ENCODE peak calls at places on chromosomes 2 and 18, in eight cellular contexts. One of them, this sample, is unnamed.
A peak's percentile ranks its signal among the peaks of the same experiment; 100 is the strongest.

GRCh38 chr2:237556773-237557632 is 9.4 kb upstream of the PRLH start:
- DNase-seq in gastrocnemius medialis: no peak
- DNase-seq in colonic mucosa: no peak
- DNase-seq in IMR-90: peak; percentile 12
- DNase-seq in HCT116: no peak
- DNase-seq in body of pancreas: no peak
- DNase-seq in SK-N-SH: no peak
- DNase-seq in GM23338: no peak
- DNase-seq in this sample: no peak

GRCh38 chr2:33477473-33478468 is 1.3 kb downstream of the RASGRP3 start:
- DNase-seq in gastrocnemius medialis: peak; percentile 53
- DNase-seq in colonic mucosa: peak; percentile 26
- DNase-seq in IMR-90: no peak
- DNase-seq in HCT116: no peak
- DNase-seq in body of pancreas: peak; percentile 43
- DNase-seq in SK-N-SH: no peak
- DNase-seq in GM23338: no peak
- DNase-seq in this sample: peak; percentile 23

GRCh38 chr2:215384710-215385109 is 51.2 kb downstream of the FN1 start:
- DNase-seq in gastrocnemius medialis: no peak
- DNase-seq in colonic mucosa: no peak
- DNase-seq in IMR-90: no peak
- DNase-seq in HCT116: no peak
- DNase-seq in body of pancreas: no peak
- DNase-seq in SK-N-SH: no peak
- DNase-seq in GM23338: no peak
- DNase-seq in this sample: no peak

GRCh38 chr2:231717281-231718180 is 9.2 kb downstream of the PTMA start:
- DNase-seq in gastrocnemius medialis: no peak
- DNase-seq in colonic mucosa: no peak
- DNase-seq in IMR-90: peak; percentile 76
- DNase-seq in HCT116: peak; percentile 64
- DNase-seq in body of pancreas: no peak
- DNase-seq in SK-N-SH: peak; percentile 58
- DNase-seq in GM23338: peak; percentile 75
- DNase-seq in this sample: no peak

GRCh38 chr2:235766206-235766794 is 272.5 kb downstream of the AGAP1 start:
- DNase-seq in gastrocnemius medialis: peak; percentile 33
- DNase-seq in colonic mucosa: peak; percentile 85
- DNase-seq in IMR-90: peak; percentile 74
- DNase-seq in HCT116: peak; percentile 62
- DNase-seq in body of pancreas: peak; percentile 76
- DNase-seq in SK-N-SH: peak; percentile 81
- DNase-seq in GM23338: peak; percentile 88
- DNase-seq in this sample: peak; percentile 79

GRCh38 chr2:175585531-175585930 is 404.0 kb upstream of the ATP5MC3 start:
- DNase-seq in gastrocnemius medialis: no peak
- DNase-seq in colonic mucosa: no peak
- DNase-seq in IMR-90: no peak
- DNase-seq in HCT116: no peak
- DNase-seq in body of pancreas: no peak
- DNase-seq in SK-N-SH: no peak
- DNase-seq in GM23338: no peak
- DNase-seq in this sample: no peak

GRCh38 chr2:59684101-59684770 is 869.2 kb downstream of the BCL11A start:
- DNase-seq in gastrocnemius medialis: no peak
- DNase-seq in colonic mucosa: no peak
- DNase-seq in IMR-90: no peak
- DNase-seq in HCT116: no peak
- DNase-seq in body of pancreas: no peak
- DNase-seq in SK-N-SH: no peak
- DNase-seq in GM23338: no peak
- DNase-seq in this sample: no peak

GRCh38 chr2:176647325-176648155 is 378.3 kb downstream of the MTX2 start:
- DNase-seq in gastrocnemius medialis: no peak
- DNase-seq in colonic mucosa: no peak
- DNase-seq in IMR-90: no peak
- DNase-seq in HCT116: no peak
- DNase-seq in body of pancreas: no peak
- DNase-seq in SK-N-SH: no peak
- DNase-seq in GM23338: no peak
- DNase-seq in this sample: no peak

GRCh38 chr2:118387509-118387908 is 299.2 kb downstream of the INSIG2 start:
- DNase-seq in gastrocnemius medialis: no peak
- DNase-seq in colonic mucosa: no peak
- DNase-seq in IMR-90: peak; percentile 78
- DNase-seq in HCT116: no peak
- DNase-seq in body of pancreas: no peak
- DNase-seq in SK-N-SH: no peak
- DNase-seq in GM23338: no peak
- DNase-seq in this sample: no peak

GRCh38 chr2:50769416-50769815 is 262.5 kb downstream of the NRXN1 start:
- DNase-seq in gastrocnemius medialis: no peak
- DNase-seq in colonic mucosa: no peak
- DNase-seq in IMR-90: no peak
- DNase-seq in HCT116: no peak
- DNase-seq in body of pancreas: peak; percentile 13
- DNase-seq in SK-N-SH: no peak
- DNase-seq in GM23338: peak; percentile 51
- DNase-seq in this sample: peak; percentile 75

GRCh38 chr18:22044474-22045220 is 124.7 kb upstream of the GATA6 start:
- DNase-seq in gastrocnemius medialis: no peak
- DNase-seq in colonic mucosa: peak; percentile 84
- DNase-seq in IMR-90: no peak
- DNase-seq in HCT116: no peak
- DNase-seq in body of pancreas: peak; percentile 93
- DNase-seq in SK-N-SH: no peak
- DNase-seq in GM23338: no peak
- DNase-seq in this sample: peak; percentile 93

GRCh38 chr2:151808258-151809072 is 19.8 kb downstream of the ARL5A start:
- DNase-seq in gastrocnemius medialis: no peak
- DNase-seq in colonic mucosa: no peak
- DNase-seq in IMR-90: peak; percentile 43
- DNase-seq in HCT116: no peak
- DNase-seq in body of pancreas: no peak
- DNase-seq in SK-N-SH: peak; percentile 35
- DNase-seq in GM23338: peak; percentile 29
- DNase-seq in this sample: peak; percentile 39

GRCh38 chr2:108932736-108933135 is 56.3 kb downstream of the EDAR start:
- DNase-seq in gastrocnemius medialis: no peak
- DNase-seq in colonic mucosa: no peak
- DNase-seq in IMR-90: no peak
- DNase-seq in HCT116: no peak
- DNase-seq in body of pancreas: no peak
- DNase-seq in SK-N-SH: no peak
- DNase-seq in GM23338: no peak
- DNase-seq in this sample: no peak

GRCh38 chr18:59141294-59142068 is 1.8 kb downstream of the SEC11C start:
- DNase-seq in gastrocnemius medialis: no peak
- DNase-seq in colonic mucosa: no peak
- DNase-seq in IMR-90: no peak
- DNase-seq in HCT116: no peak
- DNase-seq in body of pancreas: no peak
- DNase-seq in SK-N-SH: no peak
- DNase-seq in GM23338: no peak
- DNase-seq in this sample: peak; percentile 8

GRCh38 chr2:61042807-61043206 is 22.9 kb upstream of the SANBR start:
- DNase-seq in gastrocnemius medialis: no peak
- DNase-seq in colonic mucosa: no peak
- DNase-seq in IMR-90: no peak
- DNase-seq in HCT116: no peak
- DNase-seq in body of pancreas: no peak
- DNase-seq in SK-N-SH: no peak
- DNase-seq in GM23338: no peak
- DNase-seq in this sample: no peak

GRCh38 chr2:153478289-153479261 is at the start of gene RPRM:
- DNase-seq in gastrocnemius medialis: no peak
- DNase-seq in colonic mucosa: peak; percentile 65
- DNase-seq in IMR-90: peak; percentile 37
- DNase-seq in HCT116: peak; percentile 29
- DNase-seq in body of pancreas: peak; percentile 68
- DNase-seq in SK-N-SH: peak; percentile 88
- DNase-seq in GM23338: peak; percentile 67
- DNase-seq in this sample: peak; percentile 51

GRCh38 chr2:9091819-9092218 is 88.3 kb upstream of the MBOAT2 start:
- DNase-seq in gastrocnemius medialis: no peak
- DNase-seq in colonic mucosa: no peak
- DNase-seq in IMR-90: peak; percentile 51
- DNase-seq in HCT116: no peak
- DNase-seq in body of pancreas: no peak
- DNase-seq in SK-N-SH: no peak
- DNase-seq in GM23338: no peak
- DNase-seq in this sample: no peak

GRCh38 chr18:55283309-55283708 is 304.7 kb downstream of the TCF4 start:
- DNase-seq in gastrocnemius medialis: no peak
- DNase-seq in colonic mucosa: no peak
- DNase-seq in IMR-90: no peak
- DNase-seq in HCT116: no peak
- DNase-seq in body of pancreas: no peak
- DNase-seq in SK-N-SH: no peak
- DNase-seq in GM23338: no peak
- DNase-seq in this sample: no peak

GRCh38 chr18:55287935-55288868 is 299.8 kb downstream of the TCF4 start:
- DNase-seq in gastrocnemius medialis: no peak
- DNase-seq in colonic mucosa: no peak
- DNase-seq in IMR-90: no peak
- DNase-seq in HCT116: no peak
- DNase-seq in body of pancreas: no peak
- DNase-seq in SK-N-SH: no peak
- DNase-seq in GM23338: no peak
- DNase-seq in this sample: no peak

GRCh38 chr18:55286257-55286825 is 301.7 kb downstream of the TCF4 start:
- DNase-seq in gastrocnemius medialis: no peak
- DNase-seq in colonic mucosa: no peak
- DNase-seq in IMR-90: no peak
- DNase-seq in HCT116: no peak
- DNase-seq in body of pancreas: no peak
- DNase-seq in SK-N-SH: no peak
- DNase-seq in GM23338: no peak
- DNase-seq in this sample: no peak

GRCh38 chr18:55287146-55287806 is 300.7 kb downstream of the TCF4 start:
- DNase-seq in gastrocnemius medialis: peak; percentile 40
- DNase-seq in colonic mucosa: no peak
- DNase-seq in IMR-90: no peak
- DNase-seq in HCT116: no peak
- DNase-seq in body of pancreas: no peak
- DNase-seq in SK-N-SH: peak; percentile 29
- DNase-seq in GM23338: no peak
- DNase-seq in this sample: no peak

DNA sequence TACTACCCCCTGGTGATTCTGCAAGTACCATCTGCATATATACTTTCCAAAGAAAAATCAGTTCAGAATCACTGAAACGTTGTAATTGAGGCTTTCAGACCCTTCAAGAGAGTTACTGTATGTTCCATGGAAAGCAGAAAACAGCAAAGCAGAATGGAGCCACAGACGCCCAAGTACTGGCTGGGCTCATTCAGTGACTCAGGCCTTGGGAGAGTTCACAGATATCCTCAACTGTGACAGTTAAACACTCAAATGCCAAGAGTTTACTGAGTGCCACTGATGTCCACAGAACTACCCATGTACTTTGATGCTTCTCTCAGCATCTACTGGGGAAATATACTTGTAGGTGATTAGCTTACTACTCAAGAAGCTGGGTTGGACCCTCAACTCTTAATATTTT is 303.4 kb downstream of the TCF4 start:
- DNase-seq in gastrocnemius medialis: no peak
- DNase-seq in colonic mucosa: no peak
- DNase-seq in IMR-90: no peak
- DNase-seq in HCT116: no peak
- DNase-seq in body of pancreas: no peak
- DNase-seq in SK-N-SH: no peak
- DNase-seq in GM23338: no peak
- DNase-seq in this sample: no peak
- H3K27ac ChIP-seq in gastrocnemius medialis: peak overlapping the region; percentile 70
- H3K27ac ChIP-seq in colonic mucosa: no peak overlapping the region
- H3K27ac ChIP-seq in IMR-90: no peak overlapping the region
- H3K27ac ChIP-seq in HCT116: no peak overlapping the region
- H3K27ac ChIP-seq in body of pancreas: no peak overlapping the region
- H3K27ac ChIP-seq in SK-N-SH: no peak overlapping the region
- H3K27ac ChIP-seq in GM23338: no peak overlapping the region
- H3K27ac ChIP-seq in this sample: no peak overlapping the region

GRCh38 chr2:30955516-30956132 is 148.4 kb upstream of the CAPN13 start:
- DNase-seq in gastrocnemius medialis: no peak
- DNase-seq in colonic mucosa: no peak
- DNase-seq in IMR-90: no peak
- DNase-seq in HCT116: no peak
- DNase-seq in body of pancreas: no peak
- DNase-seq in SK-N-SH: no peak
- DNase-seq in GM23338: no peak
- DNase-seq in this sample: no peak
- H3K36me3 ChIP-seq in gastrocnemius medialis: no peaks in the 10 kb centered on the region
- H3K36me3 ChIP-seq in colonic mucosa: no peaks in the 10 kb centered on the region
- H3K36me3 ChIP-seq in IMR-90: no peaks in the 10 kb centered on the region
- H3K36me3 ChIP-seq in HCT116: no peaks in the 10 kb centered on the region
- H3K36me3 ChIP-seq in body of pancreas: no peaks in the 10 kb centered on the region
- H3K36me3 ChIP-seq in SK-N-SH: no peaks in the 10 kb centered on the region
- H3K36me3 ChIP-seq in GM23338: no peaks in the 10 kb centered on the region
- H3K36me3 ChIP-seq in this sample: no peaks in the 10 kb centered on the region

DNA sequence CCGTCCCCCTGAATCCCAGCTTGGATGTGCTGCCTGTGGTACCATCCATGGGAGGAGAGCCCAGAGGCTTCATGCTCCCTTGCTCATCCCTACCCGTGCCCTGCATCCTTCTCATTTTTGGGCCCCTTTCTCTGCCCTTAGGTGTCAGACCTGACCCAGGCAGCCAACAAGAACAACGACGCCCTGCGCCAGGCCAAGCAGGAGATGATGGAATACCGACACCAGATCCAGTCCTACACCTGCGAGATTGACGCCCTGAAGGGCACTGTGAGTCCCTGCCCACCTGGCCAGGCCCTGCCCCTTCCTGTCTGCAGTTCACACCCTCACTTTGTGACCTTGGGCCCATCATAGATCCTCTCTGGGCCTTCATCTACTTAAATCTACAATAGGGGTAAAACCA is 2.5 kb downstream of the DES start:
- DNase-seq in gastrocnemius medialis: peak; percentile 51
- DNase-seq in colonic mucosa: no peak
- DNase-seq in IMR-90: no peak
- DNase-seq in HCT116: no peak
- DNase-seq in body of pancreas: no peak
- DNase-seq in SK-N-SH: no peak
- DNase-seq in GM23338: no peak
- DNase-seq in this sample: no peak
- H3K4me3 ChIP-seq in gastrocnemius medialis: peak overlapping the region; percentile 75
- H3K4me3 ChIP-seq in colonic mucosa: peak overlapping the region; percentile 24
- H3K4me3 ChIP-seq in IMR-90: no peak overlapping the region
- H3K4me3 ChIP-seq in HCT116: no peak overlapping the region
- H3K4me3 ChIP-seq in body of pancreas: no peak overlapping the region
- H3K4me3 ChIP-seq in SK-N-SH: no peak overlapping the region
- H3K4me3 ChIP-seq in GM23338: no peak overlapping the region
- H3K4me3 ChIP-seq in this sample: no peak overlapping the region

DNA sequence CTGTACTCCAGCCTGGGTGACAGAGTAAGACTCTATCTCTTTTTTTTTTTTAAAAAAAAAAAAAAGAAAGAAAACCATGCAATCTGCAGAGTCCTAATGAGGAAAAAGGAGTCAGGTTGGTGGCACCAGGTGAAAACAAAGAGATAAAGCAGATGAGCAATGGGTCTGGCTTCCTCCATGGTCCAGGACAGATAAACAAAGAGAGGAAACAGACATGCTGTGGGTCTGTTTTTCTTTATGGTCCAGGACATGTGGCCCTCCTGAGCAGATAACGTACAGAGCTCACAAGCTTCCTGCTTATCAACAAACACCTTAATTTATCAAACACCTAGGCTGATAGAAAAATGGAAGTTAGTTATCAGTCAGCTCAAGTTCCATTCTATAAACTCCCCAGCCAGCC is 24.4 kb upstream of the TUBB6 start:
- DNase-seq in gastrocnemius medialis: no peak
- DNase-seq in colonic mucosa: no peak
- DNase-seq in IMR-90: no peak
- DNase-seq in HCT116: no peak
- DNase-seq in body of pancreas: no peak
- DNase-seq in SK-N-SH: peak; percentile 50
- DNase-seq in GM23338: no peak
- DNase-seq in this sample: no peak
- H3K27ac ChIP-seq in gastrocnemius medialis: no peak overlapping the region
- H3K27ac ChIP-seq in colonic mucosa: no peak overlapping the region
- H3K27ac ChIP-seq in IMR-90: no peak overlapping the region
- H3K27ac ChIP-seq in HCT116: no peak overlapping the region
- H3K27ac ChIP-seq in body of pancreas: no peak overlapping the region
- H3K27ac ChIP-seq in SK-N-SH: no peak overlapping the region
- H3K27ac ChIP-seq in GM23338: no peak overlapping the region
- H3K27ac ChIP-seq in this sample: no peak overlapping the region